ENCODE peak calls at places on chromosomes 16 and 17, in four cellular contexts. H is K562, M is H54, U is body of pancreas. N is an unnamed sample.

GRCh38 chr17:4235372-4236279 is 28.2 kb downstream of the ANKFY1 start:
- DNase-seq in H (no peak), M (no peak), U (no peak), N (no peak)

GRCh38 chr17:4345569-4345968 is 20.9 kb downstream of the UBE2G1 start:
- DNase-seq in H (no peak), U (no peak), M (no peak), N (no peak)

GRCh38 chr17:52147872-52148271 is 10.6 kb downstream of the CA10 start:
- DNase-seq in H (no peak), U (no peak), M (no peak), N (no peak)

GRCh38 chr17:14038206-14038605 is 31.1 kb upstream of the COX10 start:
- DNase-seq in M (no peak), H (peak), U (no peak), N (no peak)

GRCh38 chr16:87765776-87766484 is at the start of gene KLHDC4:
- DNase-seq in M (peak), U (peak), H (peak), N (peak)

GRCh38 chr17:43834106-43834505 is 1.2 kb upstream of the MPP3 start:
- DNase-seq in H (peak), M (no peak), U (peak), N (no peak)

GRCh38 chr17:37221865-37222264 is 153.9 kb upstream of the C17orf78 start:
- DNase-seq in M (no peak), U (no peak), H (no peak), N (no peak)

GRCh38 chr17:55281592-55282378 is 17.0 kb downstream of the HLF start:
- DNase-seq in H (no peak), M (no peak), U (no peak), N (no peak)

DNA sequence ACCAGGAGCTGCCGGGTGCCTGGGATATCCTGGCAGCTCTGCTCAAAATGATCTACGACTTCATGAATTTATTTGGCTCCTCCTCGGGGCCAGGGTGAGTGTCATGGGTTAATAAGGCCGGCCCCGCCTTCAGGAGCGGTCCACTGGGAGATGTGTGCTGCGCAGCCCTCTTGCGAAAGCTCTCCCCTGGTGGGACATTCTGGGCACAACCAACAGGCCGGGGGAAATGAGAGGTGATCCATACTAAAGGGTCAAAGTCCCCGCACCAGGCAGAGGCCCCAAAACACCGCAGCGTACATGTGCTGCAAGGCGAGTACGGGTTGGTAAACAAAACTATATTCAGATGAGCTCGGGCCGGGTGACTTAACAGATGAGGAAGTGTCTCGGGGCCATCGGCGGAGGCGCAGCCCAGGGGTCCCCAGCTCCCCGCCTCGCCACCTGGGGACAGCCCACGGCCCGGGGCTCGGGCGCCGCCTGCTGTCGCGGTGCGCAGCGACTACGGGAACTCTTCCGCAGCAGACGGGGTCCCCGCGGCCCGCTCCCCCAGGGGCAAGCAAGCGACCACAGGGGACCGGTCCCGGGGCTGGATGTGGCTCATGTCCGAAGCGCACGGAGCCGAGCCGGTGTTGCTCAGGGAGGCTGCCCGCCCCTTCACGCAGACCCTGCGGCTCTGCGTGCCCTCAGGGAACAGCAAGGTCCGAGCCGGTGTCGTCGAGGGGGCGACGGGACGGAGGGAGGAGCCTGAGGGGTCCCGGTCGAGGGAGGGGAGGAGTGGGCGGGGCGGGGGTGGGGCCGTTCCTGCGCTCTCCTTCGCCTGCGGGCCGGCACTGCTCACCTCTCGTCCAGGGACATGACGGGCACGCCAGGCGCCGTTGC is at the start of gene RAB37:
- DNase-seq in U (peak), H (no peak), M (no peak), N (no peak)
- TF ChIP-seq POLR2A in U (no peak), H (no peak), M (no peak), N (no peak)

DNA sequence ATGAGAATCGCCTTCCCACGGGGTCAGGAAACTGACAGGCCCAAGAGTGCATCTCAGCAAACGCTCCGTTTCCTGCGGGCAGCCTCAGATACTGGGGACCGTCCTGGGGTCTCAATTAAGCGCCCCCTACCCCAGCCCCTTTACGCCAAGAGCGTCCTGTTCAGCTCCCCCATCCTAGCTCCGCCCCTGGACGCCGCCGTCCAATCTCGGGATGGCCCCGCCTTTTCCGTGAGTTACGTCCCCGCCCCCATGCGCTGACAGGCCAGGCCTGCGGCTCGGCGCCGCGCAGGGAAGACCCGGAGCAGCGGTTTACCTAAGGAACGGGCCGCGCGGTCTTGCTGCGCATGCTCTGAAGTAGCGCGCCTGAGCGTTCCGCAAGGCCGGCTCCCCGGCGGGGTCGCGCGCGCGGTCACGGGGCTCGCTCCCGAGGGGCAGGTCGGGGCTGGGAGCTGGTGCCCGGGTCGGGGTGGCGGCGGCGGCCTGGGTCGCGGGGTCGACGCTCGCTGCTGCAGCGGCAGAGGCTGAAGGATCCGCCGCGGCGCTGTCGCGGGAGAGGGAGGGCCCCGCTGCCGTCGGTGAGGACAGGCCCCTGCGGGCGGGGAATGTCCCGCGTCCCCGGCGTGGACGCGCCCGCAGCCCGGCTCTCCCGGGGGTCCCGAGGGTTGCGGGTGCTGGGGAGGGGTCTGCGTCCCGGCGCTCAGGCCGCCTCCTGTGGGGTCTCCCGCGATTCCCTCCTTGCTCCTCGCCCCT is at the start of gene FLYWCH1:
- DNase-seq in H (peak), M (peak), U (peak), N (peak)
- TF ChIP-seq POLR2A in H (peak), M (peak), U (peak), N (no peak)

GRCh38 chr16:4724661-4725270 is 9.3 kb downstream of the ANKS3 start:
- DNase-seq in U (no peak), M (no peak), H (peak), N (no peak)

GRCh38 chr16:4733211-4733742 is 794 bp downstream of the ANKS3 start:
- DNase-seq in M (no peak), H (no peak), U (no peak), N (no peak)

GRCh38 chr16:4729876-4730275 is 4.2 kb downstream of the ANKS3 start:
- DNase-seq in H (no peak), M (no peak), U (no peak), N (no peak)

GRCh38 chr16:4726616-4727015 is 7.5 kb downstream of the ANKS3 start:
- DNase-seq in M (no peak), H (no peak), U (no peak), N (no peak)

GRCh38 chr16:4728676-4729075 is 5.4 kb downstream of the ANKS3 start:
- DNase-seq in H (no peak), M (no peak), U (no peak), N (no peak)
- TF ChIP-seq POLR2A in H (no peak), M (no peak), U (no peak), N (no peak)

GRCh38 chr17:47323382-47324223 is at the start of gene EFCAB13:
- DNase-seq in U (peak), H (peak), M (peak), N (peak)
- TF ChIP-seq POLR2A in U (peak), H (peak), M (peak), N (peak)

N was measured in testis.